ENCODE peak calls at places on chromosomes 1 and 21, in five cellular contexts. P, Y, A, B and S are unnamed samples.

GRCh38 chr1:119646521-119647227 is 1.4 kb downstream of the ZNF697 start:
- DNase-seq in P (no peak), Y (no peak), A (no peak), B (no peak), S (no peak)

GRCh38 chr21:44255519-44255981 is 6.1 kb downstream of the DNMT3L start:
- DNase-seq in P (no peak), Y (no peak), A (no peak), B (no peak), S (no peak)

GRCh38 chr1:25861316-25862286 is 2.3 kb upstream of the AUNIP start:
- DNase-seq in P (no peak), Y (no peak), A (no peak), B (no peak), S (no peak)

GRCh38 chr1:25647863-25648262 is 31.3 kb downstream of the MAN1C1 start:
- DNase-seq in P (no peak), Y (no peak), A (no peak), B (no peak), S (no peak)

GRCh38 chr1:32464716-32465540 is at the start of gene ZBTB8B:
- DNase-seq in P (no peak), Y (no peak), A (peak; percentile 65), B (peak; percentile 57), S (peak; percentile 37)

GRCh38 chr1:54096491-54097235 is 43.3 kb downstream of the TCEANC2 start:
- DNase-seq in P (no peak), Y (no peak), A (no peak), B (no peak), S (no peak)

GRCh38 chr1:19461352-19461645 is 24.0 kb downstream of the CAPZB start:
- DNase-seq in P (no peak), Y (no peak), A (no peak), B (no peak), S (no peak)

GRCh38 chr1:185696419-185697150 is 37.6 kb upstream of the HMCN1 start:
- DNase-seq in P (no peak), Y (no peak), A (no peak), B (no peak), S (no peak)

GRCh38 chr1:201892211-201892610 is 3.5 kb downstream of the SHISA4 start:
- DNase-seq in P (no peak), Y (no peak), A (no peak), B (no peak), S (no peak)

GRCh38 chr1:180530501-180530900 is 28.1 kb upstream of the ACBD6 start:
- DNase-seq in P (no peak), Y (no peak), A (peak; percentile 14), B (no peak), S (no peak)

GRCh38 chr1:2951856-2952255 is 69.4 kb upstream of the ACTRT2 start:
- DNase-seq in P (no peak), Y (no peak), A (no peak), B (no peak), S (no peak)

GRCh38 chr1:243270097-243270864 is 14.4 kb downstream of the SDCCAG8 start:
- DNase-seq in P (no peak), Y (no peak), A (no peak), B (no peak), S (no peak)

GRCh38 chr1:1081311-1082238 is 7.5 kb upstream of the RNF223 start:
- DNase-seq in P (no peak), Y (no peak), A (no peak), B (peak; percentile 2), S (no peak)

GRCh38 chr1:24926596-24927249 is 3.4 kb downstream of the RUNX3 start:
- DNase-seq in P (no peak), Y (no peak), A (peak; percentile 64), B (no peak), S (no peak)

GRCh38 chr1:218376722-218377121 is 31.6 kb downstream of the TGFB2 start:
- DNase-seq in P (no peak), Y (no peak), A (no peak), B (no peak), S (no peak)